ENCODE peak calls at places on chromosome 3, in four cellular contexts. F, H, A and B are unnamed samples.

GRCh38 chr3:172586447-172586846 is 63.2 kb upstream of the TNFSF10 start:
- DNase-seq in F (no peak), H (no peak), A (no peak), B (no peak)

GRCh38 chr3:99674086-99674789 is 35.8 kb downstream of the COL8A1 start:
- DNase-seq in F (no peak), H (peak; percentile 88), A (no peak), B (no peak)

GRCh38 chr3:9194509-9195184 is 54.8 kb downstream of the SRGAP3 start:
- DNase-seq in F (no peak), H (no peak), A (no peak), B (no peak)

GRCh38 chr3:117200962-117201361 is 491.4 kb downstream of the TUSC7 start:
- DNase-seq in F (no peak), H (no peak), A (no peak), B (no peak)

GRCh38 chr3:162302983-162303624 is 806.5 kb downstream of the OTOL1 start:
- DNase-seq in F (no peak), H (peak; percentile 46), A (no peak), B (no peak)

GRCh38 chr3:13019243-13019701 is 54.0 kb downstream of the IQSEC1 start:
- DNase-seq in F (peak; percentile 59), H (peak; percentile 90), A (peak; percentile 48), B (peak; percentile 70)

GRCh38 chr3:38627956-38628355 is 21.5 kb downstream of the SCN5A start:
- DNase-seq in F (no peak), H (no peak), A (no peak), B (no peak)

GRCh38 chr3:59540241-59540640 is 490.4 kb upstream of the CFAP20DC start:
- DNase-seq in F (no peak), H (peak; percentile 78), A (no peak), B (no peak)

GRCh38 chr3:16439163-16439847 is 74.2 kb downstream of the RFTN1 start:
- DNase-seq in F (no peak), H (peak; percentile 24), A (no peak), B (no peak)

GRCh38 chr3:48504051-48504946 is at the start of gene SHISA5:
- DNase-seq in F (peak; percentile 89), H (peak; percentile 79), A (peak; percentile 84), B (peak; percentile 89)

GRCh38 chr3:130974201-130974600 is 52.4 kb downstream of the ASTE1 start:
- DNase-seq in F (no peak), H (no peak), A (no peak), B (no peak)

GRCh38 chr3:11556851-11557644 is 86.7 kb downstream of the VGLL4 start:
- DNase-seq in F (peak; percentile 62), H (peak; percentile 93), A (peak; percentile 37), B (peak; percentile 46)

GRCh38 chr3:85254738-85255137 is 295.9 kb downstream of the CADM2 start:
- DNase-seq in F (no peak), H (peak; percentile 27), A (no peak), B (no peak)

GRCh38 chr3:27568393-27568792 is 84.2 kb upstream of the SLC4A7 start:
- DNase-seq in F (peak; percentile 56), H (no peak), A (peak; percentile 58), B (peak; percentile 54)

GRCh38 chr3:32500880-32501784 is 1.5 kb downstream of the CMTM6 start:
- DNase-seq in F (no peak), H (no peak), A (peak; percentile 69), B (no peak)

GRCh38 chr3:64262574-64263114 is 37.4 kb upstream of the PRICKLE2 start:
- DNase-seq in F (no peak), H (no peak), A (no peak), B (no peak)
- H3K4me1 ChIP-seq in F (peaks cover 60% of the 10 kb centered on the region), H (peaks cover 18% of the 10 kb centered on the region), A (peaks cover 32% of the 10 kb centered on the region), B (peaks cover 39% of the 10 kb centered on the region)

DNA sequence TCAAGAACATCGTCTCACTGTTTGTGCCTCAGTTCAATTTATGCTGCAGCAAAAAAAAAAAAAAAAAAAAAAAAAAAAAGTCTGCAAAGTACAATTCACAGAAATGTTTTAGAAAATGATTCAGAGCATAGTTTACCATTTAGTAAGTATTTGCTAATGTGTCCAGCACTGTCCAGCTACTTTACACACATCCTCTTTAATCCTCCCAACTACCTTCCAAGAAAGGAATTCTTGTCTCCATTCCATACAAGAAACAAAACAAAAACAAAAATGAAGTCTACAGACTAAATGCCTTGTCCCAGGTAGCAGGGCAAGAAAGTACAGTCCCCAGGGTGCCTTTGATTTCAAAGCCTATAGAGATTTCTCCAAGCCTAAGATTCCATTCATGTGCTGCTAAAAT is 38.9 kb upstream of the SNTN start:
- DNase-seq in F (no peak), H (peak; percentile 82), A (no peak), B (no peak)
- TF ChIP-seq CTCF in F (no peak), H (no peak), A (no peak), B (no peak)

DNA sequence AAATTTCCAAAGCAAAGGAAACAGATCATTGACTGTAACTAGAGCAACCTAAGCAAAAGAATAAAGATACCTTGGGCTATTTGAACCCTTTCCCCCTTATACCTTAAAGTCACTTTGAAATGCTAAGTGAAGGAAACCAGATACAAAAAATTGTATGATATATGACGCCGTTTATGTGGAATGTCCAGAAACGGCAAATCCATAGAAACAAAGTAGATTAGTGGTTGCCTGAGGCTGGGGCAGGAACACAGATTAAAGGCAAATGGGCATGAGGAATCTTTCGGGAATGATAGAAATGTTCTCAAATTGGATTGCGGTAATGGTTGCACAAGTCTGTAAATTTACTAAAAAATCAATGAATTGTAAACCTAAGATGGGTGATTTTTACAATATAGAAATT is 160.1 kb upstream of the CCDC54 start:
- DNase-seq in F (no peak), H (peak; percentile 95), A (no peak), B (no peak)
- H3K27ac ChIP-seq in F (peak overlapping the region; percentile 35), H (peak overlapping the region; percentile 78), A (no peak overlapping the region), B (no peak overlapping the region)

GRCh38 chr3:123384256-123384655 is 64.6 kb downstream of the ADCY5 start:
- DNase-seq in F (no peak), H (no peak), A (no peak), B (no peak)
- H3K4me1 ChIP-seq in F (peaks cover 97% of the 10 kb centered on the region), H (no peaks in the 10 kb centered on the region), A (no peaks in the 10 kb centered on the region), B (peaks cover 51% of the 10 kb centered on the region)

DNA sequence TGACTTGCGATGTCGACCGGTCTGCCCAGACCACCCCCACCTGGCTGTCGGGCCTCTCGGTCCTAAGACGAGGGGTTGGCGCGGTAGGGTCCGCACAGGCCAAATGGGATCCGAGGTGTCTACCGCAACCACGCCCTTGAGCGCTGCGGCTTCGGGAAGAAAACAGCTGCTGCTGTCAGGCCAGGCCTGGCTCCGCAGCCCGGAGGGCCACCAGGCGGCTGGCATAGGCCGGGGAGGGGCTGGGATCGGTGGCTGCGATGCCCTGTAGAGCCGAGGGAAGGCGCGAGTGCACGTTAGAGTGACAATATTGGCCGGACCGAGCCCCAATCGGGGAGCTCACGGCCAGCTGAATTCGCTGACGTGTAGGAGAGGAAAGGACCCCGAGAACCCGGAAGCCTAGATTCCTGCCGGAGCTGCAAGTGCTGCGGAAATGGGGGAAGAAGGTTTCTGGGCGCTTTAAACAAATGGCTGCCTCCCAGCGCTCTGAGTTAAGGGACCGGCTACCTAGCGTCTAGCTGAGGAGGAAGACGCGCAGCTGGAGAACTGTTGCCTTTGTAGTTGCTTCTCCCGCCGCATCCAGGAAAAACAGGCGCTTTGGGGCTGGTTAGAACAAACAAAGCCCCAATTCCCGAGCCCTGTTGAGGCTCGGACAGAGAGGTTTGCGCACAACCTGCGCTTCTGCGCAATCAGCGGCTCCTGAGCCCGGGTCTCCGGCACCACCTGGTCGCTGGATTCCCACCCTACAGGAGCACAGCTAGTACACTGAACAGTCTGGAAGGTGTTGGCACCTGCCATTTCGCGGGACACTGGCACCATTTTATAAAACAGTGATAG is 14.0 kb downstream of the ZIC4 start:
- DNase-seq in F (no peak), H (peak; percentile 53), A (no peak), B (no peak)
- TF ChIP-seq CTCF in F (no peak), H (peak; percentile 8), A (no peak), B (peak; percentile 17)

GRCh38 chr3:4061854-4062360 is 241.3 kb upstream of the SETMAR start:
- DNase-seq in F (no peak), H (no peak), A (no peak), B (no peak)

GRCh38 chr3:4061201-4061600 is 242.0 kb upstream of the SETMAR start:
- DNase-seq in F (no peak), H (no peak), A (no peak), B (no peak)

GRCh38 chr3:4062621-4063020 is 240.5 kb upstream of the SETMAR start:
- DNase-seq in F (no peak), H (no peak), A (no peak), B (no peak)

GRCh38 chr3:4060608-4061007 is 242.6 kb upstream of the SETMAR start:
- DNase-seq in F (no peak), H (no peak), A (no peak), B (no peak)

DNA sequence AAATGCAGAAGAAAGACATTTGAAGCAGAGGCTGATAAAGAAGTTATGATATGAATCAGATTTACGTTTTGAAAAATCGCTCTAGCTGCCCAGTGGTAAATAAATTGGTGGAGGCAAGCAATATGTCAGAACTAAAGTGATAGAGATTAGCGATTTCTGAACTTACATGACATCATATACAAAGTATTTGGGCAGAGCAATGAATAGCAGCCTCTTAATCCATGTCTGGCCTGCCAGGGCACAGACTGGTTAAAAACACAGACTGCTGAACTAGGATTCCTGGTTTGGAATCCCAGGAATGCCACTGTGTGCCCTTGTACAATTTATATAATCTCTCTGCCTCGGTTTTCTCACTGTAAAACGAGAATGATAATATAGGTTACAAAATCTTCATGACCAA is 243.1 kb upstream of the SETMAR start:
- DNase-seq in F (no peak), H (peak; percentile 31), A (no peak), B (no peak)
- H3K27ac ChIP-seq in F (no peak overlapping the region), H (no peak overlapping the region), A (no peak overlapping the region), B (no peak overlapping the region)

GRCh38 chr3:190618349-190619030 is 104.6 kb downstream of the IL1RAP start:
- DNase-seq in F (no peak), H (no peak), A (no peak), B (no peak)

GRCh38 chr3:190619353-190619752 is 105.5 kb downstream of the IL1RAP start:
- DNase-seq in F (no peak), H (no peak), A (no peak), B (no peak)

GRCh38 chr3:190621971-190622370 is 108.1 kb downstream of the IL1RAP start:
- DNase-seq in F (no peak), H (no peak), A (no peak), B (no peak)

GRCh38 chr3:190624282-190624681 is 110.4 kb downstream of the IL1RAP start:
- DNase-seq in F (no peak), H (no peak), A (no peak), B (no peak)

DNA sequence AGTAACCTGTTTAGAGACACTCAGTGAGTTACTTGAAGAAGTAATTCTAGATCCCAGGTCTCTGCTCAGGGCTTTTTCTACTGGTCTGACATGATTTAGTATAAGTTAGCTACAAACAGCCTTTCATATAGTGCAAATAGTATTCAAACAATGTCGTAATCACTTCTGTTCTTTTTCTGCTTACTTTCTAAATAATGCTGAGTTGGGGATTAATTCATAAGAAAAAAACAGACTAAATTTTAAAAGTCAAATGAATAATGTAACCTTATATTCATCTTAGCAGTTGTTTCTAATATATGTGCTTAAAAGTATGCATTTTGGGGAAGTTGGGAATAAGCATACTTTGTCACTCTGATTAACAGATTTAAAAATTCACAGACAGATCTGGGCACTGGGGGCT is 107.3 kb downstream of the IL1RAP start:
- DNase-seq in F (no peak), H (no peak), A (no peak), B (no peak)
- H3K4me1 ChIP-seq in F (no peaks in the 10 kb centered on the region), H (no peaks in the 10 kb centered on the region), A (peaks cover 36% of the 10 kb centered on the region), B (peaks cover 62% of the 10 kb centered on the region)